ENCODE peak calls at places on chromosomes 16 and 17, in six cellular contexts. E is H4, G is adrenal gland, N is RCC 7860, L is GM04504, Q is ACHN. F is an unnamed sample.

GRCh38 chr16:65312071-65312470 is 190.2 kb upstream of the CDH11 start:
- DNase-seq in E (no peak), N (no peak), L (no peak), G (no peak), Q (no peak), F (no peak)

GRCh38 chr16:81601008-81601428 is 156.4 kb downstream of the CMIP start:
- DNase-seq in Q (peak), E (peak), G (no peak), N (peak), L (no peak), F (no peak)

GRCh38 chr17:29050176-29050575 is 7.2 kb downstream of the PIPOX start:
- DNase-seq in G (no peak), N (no peak), L (no peak), E (no peak), Q (no peak), F (no peak)

GRCh38 chr17:79156463-79157095 is 82.0 kb downstream of the ENGASE start:
- DNase-seq in L (no peak), N (no peak), G (no peak), E (no peak), Q (no peak), F (no peak)

GRCh38 chr16:9151074-9151473 is 59.6 kb downstream of the HAPSTR1 start:
- DNase-seq in L (no peak), G (no peak), E (no peak), N (no peak), Q (no peak), F (no peak)

GRCh38 chr16:17777461-17777863 is 306.7 kb upstream of the XYLT1 start:
- DNase-seq in L (no peak), N (no peak), G (no peak), E (peak), Q (no peak), F (no peak)

GRCh38 chr16:914453-914852 is 56.3 kb downstream of the LMF1 start:
- DNase-seq in N (no peak), Q (peak), E (peak), L (no peak), G (no peak), F (no peak)

GRCh38 chr16:29720703-29721102 is 25.1 kb downstream of the C16orf54 start:
- DNase-seq in E (no peak), G (no peak), N (no peak), L (no peak), Q (no peak), F (no peak)

F was measured in HuH-7.5.